ENCODE peak calls at places on chromosome 11, in six cellular contexts. K is GM12878, Q is H1, P is HCT116, Z is K562, H is HepG2. E is an unnamed sample.
A peak's percentile ranks its signal among the peaks of the same experiment; 100 is the strongest.

GRCh38 chr11:123683616-123684170 is 29.3 kb upstream of the SCN3B start:
- DNase-seq in K (no peak), Q (no peak), P (no peak), Z (no peak), H (no peak), E (no peak)

GRCh38 chr11:33863418-33864172 is 28.3 kb downstream of the LMO2 start:
- DNase-seq in K (no peak), Q (no peak), P (no peak), Z (no peak), H (no peak), E (no peak)

GRCh38 chr11:19933132-19933735 is 220.6 kb downstream of the NAV2 start:
- DNase-seq in K (no peak), Q (no peak), P (no peak), Z (no peak), H (no peak), E (no peak)

GRCh38 chr11:86046111-86046510 is 22.8 kb downstream of the PICALM start:
- DNase-seq in K (no peak), Q (no peak), P (no peak), Z (no peak), H (no peak), E (no peak)

GRCh38 chr11:61142424-61142823 is 18.8 kb downstream of the VPS37C start:
- DNase-seq in K (no peak), Q (no peak), P (no peak), Z (no peak), H (no peak), E (no peak)

GRCh38 chr11:16863382-16863781 is 124.9 kb downstream of the C11orf58 start:
- DNase-seq in K (no peak), Q (no peak), P (no peak), Z (no peak), H (no peak), E (no peak)

GRCh38 chr11:70029115-70029830 is 48.8 kb upstream of the ANO1 start:
- DNase-seq in K (no peak), Q (no peak), P (no peak), Z (no peak), H (no peak), E (no peak)

GRCh38 chr11:2154195-2154585 is 6.8 kb downstream of the INS start:
- DNase-seq in K (no peak), Q (no peak), P (no peak), Z (no peak), H (no peak), E (no peak)

GRCh38 chr11:69642913-69643632 is 2.1 kb downstream of the CCND1 start:
- DNase-seq in K (no peak), Q (no peak), P (no peak), Z (peak; percentile 85), H (peak; percentile 50), E (no peak)

GRCh38 chr11:73323464-73323863 is 15.4 kb downstream of the ARHGEF17 start:
- DNase-seq in K (no peak), Q (no peak), P (no peak), Z (no peak), H (peak; percentile 41), E (peak; percentile 70)

GRCh38 chr11:115764172-115764571 is 260.0 kb upstream of the CADM1 start:
- DNase-seq in K (no peak), Q (no peak), P (no peak), Z (no peak), H (no peak), E (no peak)

GRCh38 chr11:64770120-64770519 is 8.2 kb downstream of the SF1 start:
- DNase-seq in K (no peak), Q (no peak), P (no peak), Z (no peak), H (no peak), E (no peak)

GRCh38 chr11:67247946-67248550 is 18.2 kb upstream of the GRK2 start:
- DNase-seq in K (no peak), Q (no peak), P (no peak), Z (no peak), H (no peak), E (no peak)

GRCh38 chr11:45906096-45906682 is 882 bp downstream of the FREY1 start:
- DNase-seq in K (no peak), Q (no peak), P (no peak), Z (no peak), H (no peak), E (no peak)

GRCh38 chr11:3206128-3206921 is 12.3 kb downstream of the MRGPRG start:
- DNase-seq in K (no peak), Q (no peak), P (no peak), Z (no peak), H (no peak), E (no peak)

GRCh38 chr11:133133053-133133452 is 399.2 kb downstream of the OPCML start:
- DNase-seq in K (no peak), Q (no peak), P (no peak), Z (no peak), H (no peak), E (no peak)

GRCh38 chr11:76277298-76278175 is 71.2 kb upstream of the WNT11 start:
- DNase-seq in K (no peak), Q (no peak), P (no peak), Z (no peak), H (no peak), E (no peak)

GRCh38 chr11:32113200-32113599 is 22.3 kb downstream of the RCN1 start:
- DNase-seq in K (no peak), Q (no peak), P (no peak), Z (no peak), H (no peak), E (no peak)

GRCh38 chr11:15897211-15897960 is 459.0 kb downstream of the SOX6 start:
- DNase-seq in K (no peak), Q (no peak), P (no peak), Z (no peak), H (no peak), E (no peak)

GRCh38 chr11:107916671-107917241 is 11.5 kb upstream of the RAB39A start:
- DNase-seq in K (no peak), Q (no peak), P (no peak), Z (peak; percentile 17), H (peak; percentile 19), E (no peak)

GRCh38 chr11:95923441-95923729 is 522 bp downstream of the MTMR2 start:
- DNase-seq in K (no peak), Q (no peak), P (no peak), Z (no peak), H (no peak), E (no peak)
- TF ChIP-seq ZNF274 in K (no peak), Q (no peak), P (no peak), Z (no peak), H (no peak), E (no peak)

GRCh38 chr11:106727261-106727660 is 291.0 kb downstream of the GUCY1A2 start:
- DNase-seq in K (no peak), Q (no peak), P (no peak), Z (no peak), H (no peak), E (no peak)

GRCh38 chr11:106728861-106729260 is 289.4 kb downstream of the GUCY1A2 start:
- DNase-seq in K (no peak), Q (no peak), P (no peak), Z (no peak), H (no peak), E (no peak)

GRCh38 chr11:106723071-106723470 is 295.2 kb downstream of the GUCY1A2 start:
- DNase-seq in K (no peak), Q (no peak), P (no peak), Z (no peak), H (no peak), E (no peak)

DNA sequence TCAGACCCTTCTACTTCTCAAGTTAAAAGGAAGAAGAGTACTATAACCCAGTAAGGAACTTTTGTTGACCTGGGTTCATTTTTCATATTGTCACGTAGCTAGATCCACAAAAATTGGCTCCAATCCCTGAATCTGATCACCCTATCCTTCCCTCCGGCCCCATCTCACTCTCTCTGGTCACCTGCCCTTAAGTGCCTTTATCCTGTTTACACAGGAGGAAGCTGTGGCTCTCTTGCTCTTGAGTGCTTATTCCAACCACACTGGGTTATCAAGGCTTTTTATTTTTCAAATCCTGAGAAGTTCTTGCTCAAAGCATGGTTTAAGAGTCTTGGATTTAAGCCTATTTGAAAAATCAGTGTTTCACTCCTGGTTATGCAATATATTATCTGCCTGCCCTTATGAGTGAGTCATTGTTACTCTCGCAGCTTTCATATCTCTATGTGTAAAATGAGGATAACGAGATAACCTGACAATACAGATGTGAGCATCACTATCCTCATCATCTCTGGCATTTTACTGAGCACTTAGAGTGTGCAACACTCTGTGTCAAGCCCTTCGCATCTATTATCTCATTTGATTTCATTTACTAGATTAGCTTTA is 293.9 kb downstream of the GUCY1A2 start:
- DNase-seq in K (no peak), Q (no peak), P (no peak), Z (no peak), H (no peak), E (no peak)
- TF ChIP-seq YY1 in K (no peak), Q (no peak), P (no peak), Z (no peak), H (no peak), E (no peak)

GRCh38 chr11:36149538-36150242 is 139.5 kb downstream of the COMMD9 start:
- DNase-seq in K (peak; percentile 31), Q (peak; percentile 75), P (peak; percentile 99), Z (peak; percentile 86), H (peak; percentile 68), E (peak; percentile 86)

GRCh38 chr11:36151933-36152580 is 137.2 kb downstream of the COMMD9 start:
- DNase-seq in K (no peak), Q (no peak), P (no peak), Z (no peak), H (no peak), E (no peak)

GRCh38 chr11:36148701-36149100 is 140.5 kb downstream of the COMMD9 start:
- DNase-seq in K (no peak), Q (no peak), P (no peak), Z (no peak), H (no peak), E (no peak)

GRCh38 chr11:36153581-36153980 is 135.6 kb downstream of the COMMD9 start:
- DNase-seq in K (no peak), Q (no peak), P (no peak), Z (no peak), H (no peak), E (peak; percentile 40)

GRCh38 chr11:36150986-36151385 is 138.2 kb downstream of the COMMD9 start:
- DNase-seq in K (no peak), Q (no peak), P (no peak), Z (no peak), H (no peak), E (no peak)
- TF ChIP-seq ZNF274 in K (no peak), Q (no peak), P (no peak), Z (no peak), H (no peak), E (no peak)

DNA sequence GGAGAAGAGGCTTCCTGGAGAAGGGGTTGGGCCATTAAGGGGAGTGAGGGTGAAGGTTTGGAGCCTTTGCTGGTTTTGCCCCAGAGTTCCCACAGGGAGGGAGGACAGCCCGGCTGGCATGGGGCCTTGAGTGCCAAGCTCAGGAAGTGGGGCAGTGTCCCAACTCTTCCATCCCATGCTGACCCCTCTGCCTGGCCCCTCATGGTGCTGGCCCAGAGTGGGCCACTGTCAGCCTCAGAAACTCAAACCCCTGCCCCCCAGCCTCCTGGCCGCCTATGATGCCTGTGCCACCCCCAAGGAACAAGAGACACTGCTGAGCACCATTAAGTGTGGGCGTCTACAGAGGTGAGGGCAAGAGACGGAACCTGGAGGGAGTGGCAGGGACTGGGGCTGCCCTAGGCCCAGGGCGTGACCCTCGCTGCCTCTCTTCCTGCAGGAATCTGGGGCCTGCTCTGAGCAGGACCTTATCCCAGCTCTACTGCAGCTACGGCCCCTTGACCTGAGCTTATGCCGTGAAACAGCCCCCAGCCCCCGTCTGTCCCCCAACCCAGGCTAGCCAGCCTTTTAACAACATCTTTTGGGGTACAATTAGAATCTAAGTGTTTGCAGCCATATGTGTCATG is 5.4 kb downstream of the MUS81 start:
- DNase-seq in K (no peak), Q (no peak), P (no peak), Z (no peak), H (no peak), E (no peak)
- TF ChIP-seq YY1 in K (no peak), Q (no peak), P (no peak), Z (no peak), H (no peak), E (no peak)

E was measured in NT2/D1.